ENCODE peak calls at places on chromosomes 16 and 17, in ten cellular contexts. A is heart left ventricle, S is sigmoid colon, E is upper lobe of left lung, N is stomach, R is NB4, J is uterus, P is A549, B is ovary, X is thyroid gland. F is an unnamed sample.

GRCh38 chr17:74099441-74100340 is 103.8 kb upstream of the RPL38 start:
- DNase-seq in A (no peak), S (no peak), E (no peak), N (no peak), R (peak), J (no peak), P (no peak), B (peak), X (no peak), F (no peak)

GRCh38 chr16:85151603-85152413 is 39.5 kb upstream of the CIBAR2 start:
- DNase-seq in A (peak), S (peak), E (peak), N (peak), R (peak), J (peak), P (no peak), B (peak), X (peak), F (no peak)

GRCh38 chr17:72135546-72136325 is 14.9 kb downstream of the SOX9 start:
- DNase-seq in A (no peak), S (no peak), E (no peak), N (no peak), R (no peak), J (no peak), P (no peak), B (no peak), X (no peak), F (no peak)

GRCh38 chr16:88635671-88636070 is 2.7 kb upstream of the IL17C start:
- DNase-seq in A (no peak), S (no peak), E (no peak), N (no peak), R (no peak), J (no peak), P (no peak), B (no peak), X (no peak), F (no peak)

GRCh38 chr16:61210039-61210438 is 826.2 kb downstream of the CDH8 start:
- DNase-seq in A (no peak), S (no peak), E (no peak), N (no peak), R (no peak), J (no peak), P (no peak), B (no peak), X (no peak), F (no peak)

GRCh38 chr16:84360170-84360569 is 8.2 kb upstream of the ATP2C2 start:
- DNase-seq in A (no peak), S (no peak), E (no peak), N (no peak), R (peak), J (no peak), P (no peak), B (no peak), X (no peak), F (no peak)

GRCh38 chr17:72632026-72632684 is 460.3 kb downstream of the SLC39A11 start:
- DNase-seq in A (peak), S (no peak), E (no peak), N (peak), R (no peak), J (no peak), P (peak), B (no peak), X (no peak), F (no peak)

GRCh38 chr17:80008383-80008840 is 27.3 kb downstream of the TBC1D16 start:
- DNase-seq in A (peak), S (peak), E (peak), N (peak), R (peak), J (peak), P (peak), B (peak), X (peak), F (peak)

GRCh38 chr16:14475370-14476139 is 154.5 kb downstream of the PARN start:
- DNase-seq in A (no peak), S (no peak), E (peak), N (peak), R (no peak), J (no peak), P (peak), B (no peak), X (no peak), F (no peak)

GRCh38 chr17:49637739-49638138 is 40.2 kb downstream of the SPOP start:
- DNase-seq in A (no peak), S (no peak), E (no peak), N (no peak), R (no peak), J (no peak), P (no peak), B (no peak), X (no peak), F (no peak)

GRCh38 chr16:15880909-15881308 is 7.5 kb downstream of the CEP20 start:
- DNase-seq in A (no peak), S (no peak), E (no peak), N (no peak), R (no peak), J (no peak), P (no peak), B (no peak), X (no peak), F (no peak)
- TF ChIP-seq POLR2A in A (no peak), S (no peak), E (no peak), N (no peak), R (no peak), J (no peak), P (no peak), B (no peak), X (no peak), F (no peak)

DNA sequence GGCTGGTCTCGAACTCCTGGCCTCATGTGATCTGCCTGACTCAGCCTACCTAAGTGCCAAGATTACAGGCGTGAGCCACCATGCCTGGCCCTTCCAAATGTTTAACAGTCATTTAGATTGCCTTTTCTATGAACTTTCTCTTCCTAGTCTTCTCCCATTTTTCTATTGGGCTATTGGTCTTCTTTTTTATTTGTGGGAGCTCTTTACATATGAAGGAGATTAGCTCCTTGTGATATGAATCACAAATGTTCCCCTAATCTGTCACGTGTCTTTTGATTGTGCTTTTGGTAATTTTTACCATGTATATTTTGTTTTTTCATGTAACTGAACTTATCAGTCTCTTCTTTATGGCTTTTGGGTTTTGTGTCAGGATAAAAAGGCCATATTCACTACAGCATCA is 11.9 kb downstream of the ADCY7 start:
- DNase-seq in A (no peak), S (no peak), E (no peak), N (no peak), R (no peak), J (no peak), P (no peak), B (no peak), X (no peak), F (no peak)
- TF ChIP-seq POLR2A in A (no peak), S (no peak), E (no peak), N (no peak), R (no peak), J (no peak), P (no peak), B (no peak), X (no peak), F (no peak)

GRCh38 chr16:68234188-68235104 is 1.5 kb downstream of the ESRP2 start:
- DNase-seq in A (peak), S (peak), E (peak), N (peak), R (no peak), J (no peak), P (no peak), B (peak), X (peak), F (no peak)
- TF ChIP-seq POLR2A in A (no peak), S (no peak), E (peak), N (peak), R (no peak), J (no peak), P (no peak), B (no peak), X (peak), F (peak)

GRCh38 chr17:57580055-57580739 is 164.9 kb downstream of the CCDC182 start:
- DNase-seq in A (no peak), S (no peak), E (no peak), N (no peak), R (no peak), J (no peak), P (no peak), B (no peak), X (no peak), F (no peak)
- TF ChIP-seq POLR2A in A (no peak), S (no peak), E (no peak), N (no peak), R (no peak), J (no peak), P (no peak), B (no peak), X (no peak), F (no peak)

GRCh38 chr17:34400301-34400931 is 37.4 kb upstream of the CCL1 start:
- DNase-seq in A (no peak), S (no peak), E (no peak), N (no peak), R (no peak), J (no peak), P (no peak), B (no peak), X (no peak), F (no peak)
- TF ChIP-seq POLR2A in A (no peak), S (no peak), E (no peak), N (no peak), R (no peak), J (no peak), P (no peak), B (no peak), X (no peak), F (no peak)

DNA sequence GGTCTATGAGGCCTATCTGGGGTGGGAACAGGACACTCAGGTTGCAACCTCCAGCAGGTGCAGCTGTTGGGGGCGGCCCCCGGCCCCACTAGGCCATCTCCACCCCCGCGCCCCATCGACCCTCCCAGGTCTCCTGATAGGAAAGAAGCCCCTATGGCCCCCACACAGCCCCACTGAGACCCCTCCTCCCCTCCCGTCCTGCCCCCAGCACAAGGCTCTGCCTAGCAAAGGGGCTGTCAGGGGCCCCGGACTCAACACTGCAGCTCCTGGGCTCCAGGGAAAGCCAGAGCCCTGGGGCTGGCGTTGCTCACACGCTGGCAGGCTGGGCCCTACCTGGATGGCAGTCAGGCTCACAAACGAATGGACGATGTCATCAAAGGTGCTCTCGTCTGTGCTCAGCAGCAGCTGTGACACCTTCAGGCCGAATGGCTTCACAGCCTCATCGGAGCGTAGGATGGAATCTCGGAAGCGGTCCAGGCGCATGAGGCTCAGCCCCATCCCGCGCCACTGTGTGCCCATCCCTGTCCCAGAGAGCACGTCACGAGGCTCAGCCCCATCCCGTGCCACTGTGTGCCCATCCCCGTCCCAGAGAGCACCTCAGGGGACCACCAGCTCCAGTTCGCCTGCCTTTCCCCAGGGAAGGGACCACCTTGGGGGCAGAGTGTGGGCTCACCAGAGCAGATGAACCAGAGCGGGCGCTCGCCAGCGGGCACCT is 7.3 kb downstream of the FASN start:
- DNase-seq in A (peak), S (no peak), E (no peak), N (no peak), R (peak), J (no peak), P (no peak), B (peak), X (no peak), F (no peak)
- TF ChIP-seq POLR2A in A (no peak), S (no peak), E (no peak), N (no peak), R (no peak), J (no peak), P (no peak), B (no peak), X (no peak), F (no peak)